ENCODE peak calls at places on chromosome 18, in five cellular contexts. A is NCI-H345, I is HuH-7.5, W is EL, E is T-helper 2 cell. R is an unnamed sample.

GRCh38 chr18:5073026-5073944 is 123.8 kb downstream of the AKAIN1 start:
- DNase-seq in A (peak), I (no peak), W (peak), E (peak), R (no peak)

GRCh38 chr18:76691800-76692199 is 130.6 kb upstream of the ZNF236 start:
- DNase-seq in A (no peak), I (no peak), W (no peak), E (no peak), R (no peak)

GRCh38 chr18:70373062-70373519 is 84.2 kb downstream of the SOCS6 start:
- DNase-seq in A (no peak), I (no peak), W (peak), E (no peak), R (no peak)

GRCh38 chr18:79905389-79905911 is 46.0 kb downstream of the SLC66A2 start:
- DNase-seq in A (no peak), I (no peak), W (no peak), E (peak), R (no peak)

GRCh38 chr18:50870138-50870845 is 8.6 kb upstream of the ME2 start:
- DNase-seq in A (no peak), I (no peak), W (peak), E (no peak), R (no peak)

GRCh38 chr18:77754475-77755044 is 504.9 kb downstream of the GALR1 start:
- DNase-seq in A (no peak), I (no peak), W (no peak), E (no peak), R (no peak)

GRCh38 chr18:61738488-61738887 is 154.3 kb downstream of the RNF152 start:
- DNase-seq in A (no peak), I (no peak), W (peak), E (no peak), R (no peak)

GRCh38 chr18:63578357-63578958 is 8.7 kb upstream of the SERPINB13 start:
- DNase-seq in A (peak), I (peak), W (peak), E (peak), R (no peak)

GRCh38 chr18:159037-159652 is 788 bp downstream of the USP14 start:
- DNase-seq in A (peak), I (peak), W (peak), E (peak), R (no peak)

GRCh38 chr18:43627833-43628370 is 350.6 kb upstream of the SYT4 start:
- DNase-seq in A (peak), I (no peak), W (no peak), E (no peak), R (no peak)

GRCh38 chr18:61129001-61129400 is 204.2 kb upstream of the CDH20 start:
- DNase-seq in A (no peak), I (no peak), W (no peak), E (no peak), R (no peak)

GRCh38 chr18:5457467-5457957 is 86.3 kb downstream of the EPB41L3 start:
- DNase-seq in A (no peak), I (no peak), W (no peak), E (peak), R (no peak)

GRCh38 chr18:11963991-11964484 is 17.3 kb upstream of the IMPA2 start:
- DNase-seq in A (no peak), I (peak), W (peak), E (peak), R (no peak)

GRCh38 chr18:7775848-7776247 is 208.7 kb downstream of the PTPRM start:
- DNase-seq in A (no peak), I (no peak), W (no peak), E (no peak), R (no peak)

GRCh38 chr18:49747876-49748275 is 65.5 kb downstream of the ACAA2 start:
- DNase-seq in A (no peak), I (no peak), W (peak), E (no peak), R (no peak)

GRCh38 chr18:36264283-36264682 is 33.2 kb upstream of the FHOD3 start:
- DNase-seq in A (no peak), I (no peak), W (no peak), E (no peak), R (no peak)

GRCh38 chr18:49728542-49728941 is 84.8 kb downstream of the ACAA2 start:
- DNase-seq in A (peak), I (peak), W (peak), E (peak), R (no peak)